ENCODE peak calls at places on chromosomes 11 and 22, in ten cellular contexts. O, I, R, G, W, E, S, Y, P and H are unnamed samples.

GRCh38 chr11:19379465-19379864 is 138.7 kb upstream of the E2F8 start:
- DNase-seq in P (no peak), S (no peak), Y (no peak), I (peak), G (no peak), W (no peak), E (peak), R (no peak), O (no peak), H (no peak)

GRCh38 chr22:21025266-21025665 is 7.1 kb downstream of the SLC7A4 start:
- DNase-seq in Y (no peak), E (no peak), I (no peak), P (no peak), G (no peak), R (no peak), W (no peak), O (no peak), S (no peak), H (no peak)

GRCh38 chr11:79388201-79388600 is 52.6 kb downstream of the TENM4 start:
- DNase-seq in O (no peak), R (no peak), G (no peak), P (no peak), W (no peak), E (no peak), Y (no peak), I (peak), S (no peak), H (no peak)

GRCh38 chr22:23264610-23265388 is 84.5 kb downstream of the BCR start:
- DNase-seq in S (no peak), R (no peak), P (no peak), O (no peak), G (no peak), W (no peak), Y (no peak), E (peak), I (no peak), H (no peak)

GRCh38 chr11:96964661-96965060 is 574.8 kb downstream of the JRKL start:
- DNase-seq in G (no peak), R (no peak), O (no peak), Y (no peak), P (no peak), I (no peak), S (no peak), E (no peak), W (no peak), H (no peak)

GRCh38 chr11:65500262-65501004 is 1.6 kb downstream of the MALAT1 start:
- DNase-seq in W (no peak), G (no peak), S (no peak), R (no peak), O (no peak), E (peak), P (no peak), I (no peak), Y (peak), H (no peak)

GRCh38 chr11:33040862-33041453 is 1.6 kb downstream of the TCP11L1 start:
- DNase-seq in I (no peak), P (no peak), O (no peak), S (no peak), E (peak), R (no peak), W (no peak), G (no peak), Y (no peak), H (no peak)

GRCh38 chr11:118928108-118928869 is 2.6 kb upstream of the BCL9L start:
- DNase-seq in S (peak), R (peak), Y (peak), P (peak), G (peak), O (peak), I (no peak), E (peak), W (peak), H (peak)

GRCh38 chr11:119340335-119341221 is at the start of gene C1QTNF5:
- DNase-seq in E (no peak), S (peak), P (no peak), O (no peak), Y (no peak), I (peak), R (no peak), G (no peak), W (no peak), H (no peak)

GRCh38 chr11:47507016-47507631 is 45.8 kb downstream of the CELF1 start:
- DNase-seq in W (no peak), P (no peak), R (no peak), S (no peak), Y (no peak), G (no peak), I (no peak), O (no peak), E (peak), H (no peak)

GRCh38 chr22:21624120-21624879 is 5.5 kb downstream of the YDJC start:
- DNase-seq in Y (peak), S (no peak), E (no peak), W (peak), O (peak), R (no peak), G (no peak), P (no peak), I (no peak), H (no peak)

GRCh38 chr22:49825944-49826602 is 1.6 kb downstream of the BRD1 start:
- DNase-seq in R (no peak), E (peak), W (peak), I (no peak), S (no peak), G (no peak), O (no peak), P (peak), Y (no peak), H (no peak)

GRCh38 chr11:103662880-103663279 is 373.6 kb upstream of the DDI1 start:
- DNase-seq in Y (no peak), W (no peak), O (no peak), G (no peak), I (no peak), S (no peak), R (no peak), P (no peak), E (peak), H (no peak)

GRCh38 chr11:4090258-4090657 is 4.3 kb upstream of the RRM1 start:
- DNase-seq in S (no peak), R (no peak), G (no peak), I (no peak), Y (no peak), O (no peak), P (no peak), W (no peak), E (no peak), H (no peak)

GRCh38 chr11:27545946-27546345 is 39.4 kb upstream of the LIN7C start:
- DNase-seq in Y (no peak), G (no peak), E (no peak), W (no peak), I (no peak), O (no peak), R (no peak), P (no peak), S (no peak), H (no peak)